ENCODE peak calls at places on chromosomes 5 and 9, in four cellular contexts. Z is tibial artery; W is endodermal cell; I is CD4-positive, alpha-beta memory T cell. V is an unnamed sample. For H3K36me3, the result is how much of the 10 kb centered on the place peaks cover.

GRCh38 chr5:66993448-66993847 is 203.2 kb downstream of the CD180 start:
- DNase-seq in Z (no peak), W (no peak), I (no peak), V (no peak)

GRCh38 chr5:76953551-76954382 is 922 bp downstream of the CRHBP start:
- DNase-seq in Z (no peak), W (peak), I (no peak), V (no peak)

GRCh38 chr9:113998529-113999255 is 79.4 kb downstream of the AMBP start:
- DNase-seq in Z (no peak), W (peak), I (no peak), V (no peak)

GRCh38 chr9:12719431-12719830 is 26.2 kb downstream of the TYRP1 start:
- DNase-seq in Z (no peak), W (no peak), I (no peak), V (no peak)

GRCh38 chr9:93345630-93346239 is 105.8 kb upstream of the FAM120A start:
- DNase-seq in Z (no peak), W (peak), I (no peak), V (no peak)

GRCh38 chr9:131290767-131291370 is 1.3 kb downstream of the PLPP7 start:
- DNase-seq in Z (no peak), W (no peak), I (no peak), V (no peak)

GRCh38 chr9:89122944-89123343 is 55.7 kb downstream of the SHC3 start:
- DNase-seq in Z (no peak), W (no peak), I (no peak), V (no peak)

GRCh38 chr9:116377179-116377790 is 223.7 kb downstream of the PAPPA start:
- DNase-seq in Z (no peak), W (no peak), I (no peak), V (no peak)

GRCh38 chr5:926416-927171 is 33.9 kb downstream of the TRIP13 start:
- DNase-seq in Z (peak), W (peak), I (peak), V (no peak)

GRCh38 chr9:463455-464125 is 248.9 kb downstream of the DOCK8 start:
- DNase-seq in Z (no peak), W (no peak), I (no peak), V (no peak)

GRCh38 chr9:456365-456764 is 241.7 kb downstream of the DOCK8 start:
- DNase-seq in Z (no peak), W (no peak), I (no peak), V (no peak)

GRCh38 chr9:462611-463010 is 247.9 kb downstream of the DOCK8 start:
- DNase-seq in Z (no peak), W (no peak), I (no peak), V (no peak)

GRCh38 chr9:459491-460444 is 245.1 kb downstream of the DOCK8 start:
- DNase-seq in Z (no peak), W (no peak), I (no peak), V (no peak)
- H3K36me3 ChIP-seq in Z (under half), W (under half), I (half or more), V (under half)

GRCh38 chr5:36384845-36385244 is 83.1 kb upstream of the RANBP3L start:
- DNase-seq in Z (no peak), W (no peak), I (no peak), V (no peak)
- H3K36me3 ChIP-seq in Z (under half), W (under half), I (under half), V (under half)

GRCh38 chr9:136404801-136405136 is 4.8 kb upstream of the SNAPC4 start:
- DNase-seq in Z (no peak), W (no peak), I (no peak), V (no peak)

GRCh38 chr9:136402067-136402466 is 2.1 kb upstream of the SNAPC4 start:
- DNase-seq in Z (no peak), W (no peak), I (no peak), V (no peak)

GRCh38 chr9:136405481-136405880 is 4.9 kb downstream of the ENTR1 start:
- DNase-seq in Z (no peak), W (no peak), I (no peak), V (no peak)

GRCh38 chr9:136403915-136404800 is 4.2 kb upstream of the SNAPC4 start:
- DNase-seq in Z (no peak), W (no peak), I (peak), V (no peak)

DNA sequence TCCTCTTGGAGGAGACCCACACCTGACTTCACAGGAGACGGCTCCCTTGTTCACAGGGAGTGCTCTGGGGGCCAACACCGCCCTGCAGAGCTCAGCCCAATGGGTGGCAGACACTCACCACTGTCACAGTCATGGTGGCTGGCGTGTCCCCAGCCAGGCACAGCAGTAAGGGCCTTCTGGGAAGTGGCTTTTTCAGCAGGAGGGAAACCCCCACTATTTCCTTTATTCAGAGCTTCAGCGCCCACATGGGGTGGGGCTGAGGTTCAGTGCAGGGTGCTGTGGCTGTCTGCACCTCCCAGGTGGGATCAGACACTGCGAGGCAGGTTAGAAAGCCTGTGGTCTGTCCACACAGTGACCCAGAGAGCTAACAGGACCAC is 3.6 kb upstream of the SNAPC4 start:
- DNase-seq in Z (no peak), W (no peak), I (peak), V (peak)
- H3K36me3 ChIP-seq in Z (half or more), W (under half), I (under half), V (under half)

DNA sequence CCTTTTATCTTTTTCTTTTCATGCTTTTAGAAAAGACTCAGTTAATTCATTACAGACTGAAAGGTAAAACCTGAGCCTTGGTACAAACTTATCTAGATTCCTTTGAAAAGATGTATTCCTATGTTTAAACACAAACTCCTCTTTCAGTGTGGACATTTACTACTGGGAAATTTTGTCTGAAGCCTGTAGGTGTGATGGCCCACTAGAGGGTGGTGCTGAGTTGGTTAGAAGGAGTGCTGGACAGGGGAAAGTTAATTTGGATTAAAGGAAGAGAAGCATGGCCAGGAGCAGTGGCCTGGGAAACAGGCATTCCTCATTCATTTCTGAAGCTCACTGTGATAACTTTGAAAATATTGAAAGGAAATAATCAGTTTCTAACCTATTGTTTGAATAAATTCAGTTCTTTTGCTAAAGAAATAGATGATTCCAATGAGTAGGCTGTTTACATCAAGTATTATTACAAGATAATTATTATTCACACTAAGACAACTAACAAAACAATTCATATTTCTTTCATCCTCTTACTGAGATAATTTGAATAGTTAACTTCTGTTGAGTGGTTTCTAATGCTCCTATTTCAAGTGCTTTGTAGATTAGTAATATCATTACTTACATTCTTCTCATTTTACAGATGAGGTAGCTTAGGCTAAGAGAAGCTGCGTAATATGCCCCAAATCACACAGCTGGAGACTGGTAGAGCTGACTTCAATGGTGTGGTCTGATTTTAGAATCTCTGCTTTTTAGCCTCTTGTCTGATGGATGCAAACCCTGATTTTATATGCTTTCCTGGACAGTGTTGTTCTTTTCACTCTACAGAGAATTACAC is 150.9 kb downstream of the ADGRV1 start:
- DNase-seq in Z (peak), W (peak), I (no peak), V (no peak)
- H3K36me3 ChIP-seq in Z (under half), W (under half), I (under half), V (under half)

GRCh38 chr5:36193746-36194145 is 41.8 kb downstream of the SKP2 start:
- DNase-seq in Z (no peak), W (no peak), I (no peak), V (no peak)
- H3K36me3 ChIP-seq in Z (half or more), W (under half), I (under half), V (under half)

DNA sequence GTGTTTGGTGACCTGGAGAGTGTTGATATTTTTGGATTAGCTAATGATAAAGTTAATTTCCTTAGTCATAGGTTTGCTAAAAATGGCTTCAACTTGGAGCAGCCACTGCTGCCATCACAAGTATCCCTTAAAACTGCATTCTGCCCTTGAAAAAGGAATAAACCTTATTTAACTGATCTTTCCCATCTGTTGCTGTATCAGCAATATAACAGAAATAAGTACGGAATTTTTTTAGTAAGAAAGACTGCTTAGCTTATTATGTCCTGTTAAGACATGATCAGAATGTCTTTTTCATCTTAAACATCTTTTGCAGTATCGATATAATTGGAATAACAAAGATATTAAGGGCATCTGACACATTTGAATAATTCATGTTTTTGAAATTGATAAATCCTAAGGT is 75.7 kb downstream of the LNPEP start:
- DNase-seq in Z (no peak), W (no peak), I (no peak), V (no peak)
- H3K36me3 ChIP-seq in Z (under half), W (under half), I (under half), V (under half)

GRCh38 chr9:15498246-15499018 is 12.3 kb downstream of the PSIP1 start:
- DNase-seq in Z (no peak), W (no peak), I (no peak), V (no peak)

GRCh38 chr9:15501179-15501578 is 9.6 kb downstream of the PSIP1 start:
- DNase-seq in Z (no peak), W (no peak), I (no peak), V (no peak)

GRCh38 chr9:15501803-15502202 is 9.0 kb downstream of the PSIP1 start:
- DNase-seq in Z (no peak), W (no peak), I (no peak), V (no peak)

DNA sequence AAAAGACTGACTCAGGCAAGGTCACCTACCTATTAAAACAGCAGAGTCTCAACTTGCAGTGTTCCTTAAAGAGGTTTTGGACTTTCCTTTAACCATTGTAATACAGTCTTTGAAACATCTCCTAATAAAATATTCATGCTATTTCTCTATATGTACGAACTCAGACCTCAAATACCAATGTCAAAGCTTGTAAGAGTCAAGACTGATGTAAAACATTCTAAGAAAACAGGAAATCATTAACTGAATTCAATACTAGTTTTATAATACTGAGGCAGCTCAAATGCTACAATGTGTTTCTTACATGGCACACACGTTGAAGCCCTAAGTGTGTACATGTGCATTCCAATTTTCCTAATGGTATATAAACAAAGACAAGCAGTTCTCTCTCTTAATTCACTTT is 11.7 kb downstream of the PSIP1 start:
- DNase-seq in Z (no peak), W (no peak), I (no peak), V (no peak)
- H3K36me3 ChIP-seq in Z (under half), W (half or more), I (under half), V (under half)